ENCODE peak calls at places on chromosomes 1 and 21, in six cellular contexts. One of them, this sample, is unnamed.

GRCh38 chr21:42835211-42835610 is 44.1 kb downstream of the WDR4 start:
- DNase-seq in GDM1: no peak
- DNase-seq in brain microvascular endothelial cell: no peak
- DNase-seq in left ventricle myocardium inferior: no peak
- DNase-seq in HCEC 1CT: no peak
- DNase-seq in CD8-positive, alpha-beta memory T cell: no peak
- DNase-seq in this sample: no peak

GRCh38 chr1:76501136-76501535 is 366.1 kb upstream of the ST6GALNAC5 start:
- DNase-seq in GDM1: no peak
- DNase-seq in brain microvascular endothelial cell: no peak
- DNase-seq in left ventricle myocardium inferior: no peak
- DNase-seq in HCEC 1CT: peak
- DNase-seq in CD8-positive, alpha-beta memory T cell: no peak
- DNase-seq in this sample: no peak

GRCh38 chr1:10943991-10944730 is 68.3 kb upstream of the TARDBP start:
- DNase-seq in GDM1: no peak
- DNase-seq in brain microvascular endothelial cell: peak
- DNase-seq in left ventricle myocardium inferior: no peak
- DNase-seq in HCEC 1CT: no peak
- DNase-seq in CD8-positive, alpha-beta memory T cell: no peak
- DNase-seq in this sample: peak

GRCh38 chr1:32681501-32681900 is 21.1 kb downstream of the SYNC start:
- DNase-seq in GDM1: no peak
- DNase-seq in brain microvascular endothelial cell: no peak
- DNase-seq in left ventricle myocardium inferior: no peak
- DNase-seq in HCEC 1CT: no peak
- DNase-seq in CD8-positive, alpha-beta memory T cell: no peak
- DNase-seq in this sample: no peak

GRCh38 chr1:212613440-212614335 is 5.1 kb downstream of the ATF3 start:
- DNase-seq in GDM1: no peak
- DNase-seq in brain microvascular endothelial cell: no peak
- DNase-seq in left ventricle myocardium inferior: no peak
- DNase-seq in HCEC 1CT: no peak
- DNase-seq in CD8-positive, alpha-beta memory T cell: no peak
- DNase-seq in this sample: no peak

GRCh38 chr1:150560576-150560975 is 11.4 kb downstream of the ADAMTSL4 start:
- DNase-seq in GDM1: no peak
- DNase-seq in brain microvascular endothelial cell: no peak
- DNase-seq in left ventricle myocardium inferior: no peak
- DNase-seq in HCEC 1CT: no peak
- DNase-seq in CD8-positive, alpha-beta memory T cell: no peak
- DNase-seq in this sample: no peak

GRCh38 chr1:38153426-38154088 is 107.0 kb upstream of the POU3F1 start:
- DNase-seq in GDM1: no peak
- DNase-seq in brain microvascular endothelial cell: no peak
- DNase-seq in left ventricle myocardium inferior: no peak
- DNase-seq in HCEC 1CT: no peak
- DNase-seq in CD8-positive, alpha-beta memory T cell: no peak
- DNase-seq in this sample: no peak

GRCh38 chr1:151898519-151898991 is 10.8 kb downstream of the THEM4 start:
- DNase-seq in GDM1: no peak
- DNase-seq in brain microvascular endothelial cell: peak
- DNase-seq in left ventricle myocardium inferior: no peak
- DNase-seq in HCEC 1CT: no peak
- DNase-seq in CD8-positive, alpha-beta memory T cell: peak
- DNase-seq in this sample: no peak

GRCh38 chr1:170562644-170563338 is 30.8 kb downstream of the GORAB start:
- DNase-seq in GDM1: no peak
- DNase-seq in brain microvascular endothelial cell: peak
- DNase-seq in left ventricle myocardium inferior: peak
- DNase-seq in HCEC 1CT: peak
- DNase-seq in CD8-positive, alpha-beta memory T cell: no peak
- DNase-seq in this sample: no peak

GRCh38 chr1:67760030-67760821 is 73.0 kb downstream of the GNG12 start:
- DNase-seq in GDM1: peak
- DNase-seq in brain microvascular endothelial cell: peak
- DNase-seq in left ventricle myocardium inferior: peak
- DNase-seq in HCEC 1CT: peak
- DNase-seq in CD8-positive, alpha-beta memory T cell: peak
- DNase-seq in this sample: no peak

GRCh38 chr1:226798427-226799411 is 59.6 kb upstream of the ITPKB start:
- DNase-seq in GDM1: no peak
- DNase-seq in brain microvascular endothelial cell: no peak
- DNase-seq in left ventricle myocardium inferior: no peak
- DNase-seq in HCEC 1CT: no peak
- DNase-seq in CD8-positive, alpha-beta memory T cell: peak
- DNase-seq in this sample: no peak

This sample was measured in HL-60.